ENCODE peak calls at places on chromosomes 3 and 15, in ten cellular contexts. W is AG09319; K is activated naive CD4-positive, alpha-beta T cell treated with Interleukin-2 at 50 U/mL for 16 hours; Q is activated CD8-positive, alpha-beta memory T cell treated with anti-CD3 and anti-CD28 coated beads for 48 hours; V is iris pigment epithelial cell; Z is fibroblast of the conjunctiva; I is T1000; S is substantia nigra; T is GM03348; H is LHCN-M2. A is an unnamed sample.
A peak's percentile ranks its signal among the peaks of the same experiment; 100 is the strongest.

GRCh38 chr3:169710619-169711018 is 47.1 kb upstream of the MECOM start:
- DNase-seq in W (no peak), K (no peak), Q (no peak), V (peak; percentile 12), Z (no peak), I (no peak), S (no peak), T (no peak), H (peak; percentile 2), A (peak; percentile 6)

GRCh38 chr3:169657351-169658124 is 6.0 kb downstream of the MECOM start:
- DNase-seq in W (no peak), K (no peak), Q (no peak), V (no peak), Z (no peak), I (no peak), S (no peak), T (no peak), H (no peak), A (peak; percentile 55)

GRCh38 chr3:151290673-151291072 is 12.3 kb upstream of the P2RY14 start:
- DNase-seq in W (no peak), K (no peak), Q (no peak), V (peak; percentile 62), Z (peak; percentile 29), I (no peak), S (no peak), T (peak; percentile 59), H (peak; percentile 15), A (peak; percentile 79)

GRCh38 chr3:153599685-153600084 is 437.7 kb downstream of the RAP2B start:
- DNase-seq in W (peak; percentile 73), K (no peak), Q (no peak), V (peak; percentile 94), Z (peak; percentile 70), I (peak; percentile 39), S (no peak), T (peak; percentile 81), H (peak; percentile 88), A (peak; percentile 92)

GRCh38 chr15:89406756-89407650 is 72.4 kb upstream of the POLG start:
- DNase-seq in W (no peak), K (no peak), Q (no peak), V (no peak), Z (no peak), I (no peak), S (no peak), T (no peak), H (no peak), A (no peak)

GRCh38 chr3:159987291-159987711 is 1.3 kb upstream of the IL12A start:
- DNase-seq in W (no peak), K (no peak), Q (no peak), V (peak; percentile 53), Z (no peak), I (no peak), S (no peak), T (peak; percentile 76), H (peak; percentile 83), A (peak; percentile 56)

GRCh38 chr3:24628523-24629258 is 134.0 kb upstream of the THRB start:
- DNase-seq in W (no peak), K (no peak), Q (no peak), V (peak; percentile 18), Z (no peak), I (no peak), S (no peak), T (no peak), H (peak; percentile 21), A (no peak)

GRCh38 chr3:46495901-46496456 is 1.8 kb upstream of the RTP3 start:
- DNase-seq in W (peak; percentile 43), K (no peak), Q (no peak), V (peak; percentile 67), Z (no peak), I (peak; percentile 79), S (no peak), T (peak; percentile 72), H (peak; percentile 55), A (peak; percentile 84)

GRCh38 chr15:44726136-44726535 is 10.2 kb upstream of the TRIM69 start:
- DNase-seq in W (no peak), K (no peak), Q (no peak), V (peak; percentile 65), Z (no peak), I (no peak), S (no peak), T (no peak), H (no peak), A (peak; percentile 24)

GRCh38 chr3:60708191-60708975 is 542.9 kb downstream of the FHIT start:
- DNase-seq in W (peak; percentile 11), K (no peak), Q (no peak), V (peak; percentile 70), Z (peak; percentile 68), I (peak; percentile 18), S (no peak), T (peak; percentile 29), H (peak; percentile 1), A (peak; percentile 68)

A was measured in fibroblast of the aortic adventitia.